ENCODE peak calls at places on chromosomes 5 and 9, in four cellular contexts. U, Y, O and F are unnamed samples.

GRCh38 chr9:29006603-29007002 is 1433.3 kb upstream of the C9orf72 start:
- DNase-seq in Y (no peak), U (no peak), O (no peak), F (no peak)

GRCh38 chr9:77386187-77386586 is 208.9 kb downstream of the VPS13A start:
- DNase-seq in Y (no peak), O (peak), U (no peak), F (peak)

GRCh38 chr5:139481580-139482049 is 943 bp downstream of the STING1 start:
- DNase-seq in U (peak), O (peak), Y (no peak), F (no peak)

GRCh38 chr9:2771101-2771500 is 53.8 kb downstream of the KCNV2 start:
- DNase-seq in U (no peak), O (no peak), Y (no peak), F (no peak)

GRCh38 chr9:130138791-130139190 is 33.4 kb upstream of the NCS1 start:
- DNase-seq in U (peak), O (peak), Y (peak), F (peak)

GRCh38 chr9:92896037-92896436 is 18.2 kb upstream of the ZNF484 start:
- DNase-seq in O (no peak), Y (no peak), U (no peak), F (no peak)

GRCh38 chr9:100167176-100167575 is 68.1 kb downstream of the INVS start:
- DNase-seq in Y (no peak), O (peak), U (no peak), F (no peak)

GRCh38 chr5:666816-667498 is 26.2 kb downstream of the TPPP start:
- DNase-seq in O (no peak), U (no peak), Y (no peak), F (no peak)

GRCh38 chr5:159444441-159445082 is 114.3 kb upstream of the IL12B start:
- DNase-seq in U (peak), Y (peak), O (peak), F (no peak)

GRCh38 chr5:173757279-173757678 is 130.9 kb upstream of the CPEB4 start:
- DNase-seq in O (no peak), U (no peak), Y (no peak), F (no peak)